ENCODE peak calls at places on chromosomes 12 and 14, in nine cellular contexts. Y, W, G, O, V, R, F, M and P are unnamed samples.

GRCh38 chr12:51270067-51270846 is at the start of gene SMAGP:
- DNase-seq in G (peak; percentile 21), M (peak; percentile 80), R (peak; percentile 63), O (peak; percentile 66), F (peak; percentile 30), Y (peak; percentile 37), W (peak; percentile 83), V (peak; percentile 75), P (no peak)

GRCh38 chr12:79127268-79127895 is 262.8 kb downstream of the SYT1 start:
- DNase-seq in V (no peak), G (no peak), M (no peak), Y (peak; percentile 17), R (no peak), W (no peak), O (no peak), F (no peak), P (no peak)

GRCh38 chr12:121803861-121804416 is at the start of gene SETD1B:
- DNase-seq in Y (peak; percentile 63), G (no peak), R (peak; percentile 74), O (no peak), V (peak; percentile 75), F (peak; percentile 46), W (peak; percentile 84), M (peak; percentile 33), P (peak; percentile 68)

GRCh38 chr12:75705749-75706719 is 194.6 kb upstream of the KRR1 start:
- DNase-seq in Y (peak; percentile 82), O (no peak), G (no peak), V (no peak), F (peak; percentile 92), W (peak; percentile 60), M (no peak), R (peak; percentile 71), P (no peak)

GRCh38 chr14:92654206-92654901 is 94.1 kb downstream of the LGMN start:
- DNase-seq in V (no peak), W (no peak), M (no peak), G (no peak), Y (no peak), O (no peak), R (no peak), F (no peak), P (no peak)

GRCh38 chr12:1592444-1593231 is 1.7 kb downstream of the FBXL14 start:
- DNase-seq in G (peak; percentile 45), V (peak; percentile 82), F (no peak), O (no peak), W (no peak), Y (no peak), M (no peak), R (peak; percentile 49), P (no peak)

GRCh38 chr14:54696998-54697397 is 130.1 kb downstream of the SAMD4A start:
- DNase-seq in R (no peak), V (no peak), Y (no peak), G (no peak), F (no peak), W (no peak), M (no peak), O (no peak), P (no peak)

GRCh38 chr12:76259071-76259470 is 89.1 kb downstream of the BBS10 start:
- DNase-seq in G (no peak), R (no peak), F (no peak), W (no peak), O (no peak), Y (peak; percentile 32), V (no peak), M (no peak), P (peak; percentile 29)

GRCh38 chr12:14950982-14951746 is 10.2 kb downstream of the ARHGDIB start:
- DNase-seq in Y (peak; percentile 28), M (no peak), F (no peak), G (no peak), W (peak; percentile 88), V (no peak), O (no peak), R (no peak), P (no peak)

GRCh38 chr14:96752594-96752993 is 44.6 kb upstream of the VRK1 start:
- DNase-seq in M (no peak), Y (no peak), F (no peak), W (no peak), O (no peak), V (no peak), G (no peak), R (no peak), P (no peak)

GRCh38 chr14:63229330-63230059 is 25.3 kb downstream of the RHOJ start:
- DNase-seq in R (peak; percentile 37), W (no peak), V (no peak), G (no peak), M (no peak), F (no peak), Y (no peak), O (no peak), P (no peak)

GRCh38 chr14:102805454-102805891 is 28.2 kb downstream of the TRAF3 start:
- DNase-seq in F (no peak), Y (peak; percentile 65), V (peak; percentile 76), O (no peak), R (no peak), G (peak; percentile 42), M (no peak), W (no peak), P (no peak)

GRCh38 chr14:87955501-87955900 is 37.5 kb downstream of the GALC start:
- DNase-seq in W (no peak), V (no peak), Y (no peak), F (no peak), G (no peak), R (no peak), O (no peak), M (no peak), P (no peak)

GRCh38 chr12:103924761-103925641 is 5.2 kb upstream of the HSP90B1 start:
- DNase-seq in Y (peak; percentile 82), V (peak; percentile 73), W (peak; percentile 72), R (no peak), F (peak; percentile 65), O (no peak), M (no peak), G (peak; percentile 36), P (peak; percentile 38)